ENCODE peak calls at places on chromosome 19, in seven cellular contexts. J is adrenal gland, X is brain microvascular endothelial cell, O is fibroblast of the aortic adventitia, U is colonic mucosa, S is mammary epithelial cell, E is HL-60. V is an unnamed sample.

GRCh38 chr19:32350492-32350891 is 5.1 kb downstream of the ZNF507 start:
- DNase-seq in S (no peak), E (no peak), J (no peak), X (no peak), U (no peak), O (no peak), V (no peak)

GRCh38 chr19:45136507-45137178 is 24.1 kb downstream of the NKPD1 start:
- DNase-seq in S (no peak), E (no peak), U (no peak), X (no peak), J (no peak), O (no peak), V (no peak)

GRCh38 chr19:56971230-56971629 is 130.7 kb upstream of the PEG3 start:
- DNase-seq in S (no peak), O (no peak), U (no peak), X (no peak), J (no peak), E (no peak), V (no peak)

GRCh38 chr19:58560921-58561320 is 2.5 kb upstream of the UBE2M start:
- DNase-seq in J (no peak), X (no peak), U (no peak), S (no peak), O (no peak), E (no peak), V (no peak)

GRCh38 chr19:18205180-18205915 is 1.5 kb upstream of the RAB3A start:
- DNase-seq in E (peak; percentile 45), J (peak; percentile 79), O (peak; percentile 79), S (peak; percentile 32), X (peak; percentile 77), U (peak; percentile 80), V (peak; percentile 16)

GRCh38 chr19:18428837-18429674 is 8.9 kb downstream of the ISYNA1 start:
- DNase-seq in S (no peak), X (peak; percentile 83), E (no peak), J (peak; percentile 80), U (peak; percentile 77), O (peak; percentile 63), V (peak; percentile 66)

GRCh38 chr19:6039541-6040225 is 61.7 kb upstream of the RANBP3 start:
- DNase-seq in O (no peak), S (no peak), X (no peak), J (peak; percentile 16), E (no peak), U (no peak), V (no peak)

GRCh38 chr19:43455321-43456113 is 9.9 kb downstream of the LYPD3 start:
- DNase-seq in E (no peak), S (no peak), U (no peak), J (no peak), O (no peak), X (no peak), V (no peak)

GRCh38 chr19:3304871-3305423 is 61.4 kb upstream of the NFIC start:
- DNase-seq in U (peak; percentile 83), E (peak; percentile 71), S (peak; percentile 41), O (peak; percentile 77), J (peak; percentile 83), X (peak; percentile 57), V (peak; percentile 38)

GRCh38 chr19:584240-585001 is 5.3 kb upstream of the HCN2 start:
- DNase-seq in E (peak; percentile 47), X (no peak), J (peak; percentile 81), O (peak; percentile 20), S (no peak), U (no peak), V (no peak)

GRCh38 chr19:29724102-29724641 is 9.1 kb upstream of the C19orf12 start:
- DNase-seq in X (no peak), E (peak; percentile 80), U (no peak), O (no peak), S (no peak), J (no peak), V (no peak)

GRCh38 chr19:31055454-31055853 is 293.8 kb downstream of the TSHZ3 start:
- DNase-seq in U (no peak), X (no peak), S (no peak), J (no peak), O (no peak), E (no peak), V (no peak)

GRCh38 chr19:35935911-35936737 is at the start of gene LRFN3:
- DNase-seq in E (no peak), S (peak; percentile 63), U (peak; percentile 83), J (peak; percentile 67), X (peak; percentile 46), O (peak; percentile 58), V (peak; percentile 16)

GRCh38 chr19:41886761-41887710 is 4.1 kb downstream of the ARHGEF1 start:
- DNase-seq in S (peak; percentile 81), O (no peak), J (no peak), X (no peak), U (no peak), E (no peak), V (no peak)

GRCh38 chr19:6271251-6271650 is 8.5 kb downstream of the MLLT1 start:
- DNase-seq in X (no peak), J (no peak), S (no peak), O (no peak), U (no peak), E (no peak), V (no peak)

GRCh38 chr19:18223860-18224524 is 2.2 kb downstream of the PDE4C start:
- DNase-seq in U (peak; percentile 63), S (no peak), O (no peak), J (peak; percentile 61), X (no peak), E (no peak), V (no peak)

GRCh38 chr19:19860756-19861390 is 4.8 kb upstream of the ZNF253 start:
- DNase-seq in X (no peak), S (no peak), U (no peak), O (no peak), E (no peak), J (peak; percentile 35), V (no peak)

GRCh38 chr19:16527334-16527935 is 14.8 kb downstream of the CHERP start:
- DNase-seq in U (no peak), X (no peak), J (no peak), S (peak; percentile 14), O (no peak), E (no peak), V (no peak)

GRCh38 chr19:16525751-16526481 is 16.3 kb downstream of the CHERP start:
- DNase-seq in J (no peak), S (no peak), U (no peak), E (no peak), O (no peak), X (no peak), V (no peak)

GRCh38 chr19:16530540-16531379 is 11.5 kb downstream of the CHERP start:
- DNase-seq in U (no peak), J (no peak), S (no peak), O (no peak), E (no peak), X (no peak), V (no peak)

GRCh38 chr19:16529466-16530144 is 12.6 kb downstream of the CHERP start:
- DNase-seq in X (no peak), U (no peak), E (no peak), S (no peak), J (no peak), O (no peak), V (no peak)

GRCh38 chr19:16527971-16528521 is 14.2 kb downstream of the CHERP start:
- DNase-seq in X (no peak), U (no peak), S (no peak), J (no peak), E (peak; percentile 30), O (no peak), V (no peak)
- TF ChIP-seq CTCF in X (peak; percentile 65), U (peak; percentile 15), S (peak; percentile 51), J (peak; percentile 32), E (peak; percentile 55), O (peak; percentile 32), V (peak; percentile 38)

DNA sequence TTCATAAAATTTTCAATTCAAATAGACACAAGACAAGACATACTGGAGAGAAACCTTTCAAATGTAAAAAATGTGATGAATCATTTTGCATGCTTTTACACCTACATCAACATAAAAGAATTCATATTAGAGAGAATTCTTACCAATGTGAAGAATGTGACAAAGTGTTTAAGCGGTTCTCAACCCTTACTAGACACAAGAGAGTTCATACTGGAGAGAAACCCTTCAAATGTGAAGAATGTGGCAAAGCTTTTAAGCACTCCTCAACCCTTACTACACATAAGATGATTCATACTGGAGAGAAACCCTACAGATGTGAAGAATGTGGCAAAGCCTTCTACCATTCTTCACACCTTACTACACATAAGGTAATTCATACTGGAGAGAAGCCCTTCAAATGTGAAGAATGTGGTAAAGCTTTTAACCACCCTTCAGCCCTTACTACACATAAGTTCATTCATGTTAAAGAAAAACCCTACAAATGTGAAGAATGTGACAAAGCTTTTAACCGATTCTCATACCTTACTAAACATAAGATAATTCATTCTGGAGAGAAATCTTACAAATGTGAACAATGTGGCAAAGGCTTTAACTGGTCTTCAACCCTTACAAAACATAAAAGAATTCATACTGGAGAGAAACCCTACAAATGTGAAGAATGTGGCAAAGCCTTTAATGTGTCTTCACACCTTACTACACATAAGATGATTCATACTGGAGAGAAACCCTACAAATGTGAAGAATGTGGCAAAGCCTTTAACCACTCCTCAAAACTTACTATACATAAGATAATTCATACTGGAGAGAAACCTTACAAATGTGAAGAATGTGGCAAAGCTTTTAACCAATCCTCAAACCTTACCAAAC is 24.6 kb upstream of the ZNF431 start:
- DNase-seq in U (no peak), J (no peak), S (peak; percentile 51), E (no peak), O (no peak), X (peak; percentile 27), V (no peak)
- H3K4me3 ChIP-seq in U (no peak overlapping the region), J (no peak overlapping the region), S (no peak overlapping the region), E (no peak overlapping the region), O (no peak overlapping the region), X (no peak overlapping the region), V (no peak overlapping the region)

DNA sequence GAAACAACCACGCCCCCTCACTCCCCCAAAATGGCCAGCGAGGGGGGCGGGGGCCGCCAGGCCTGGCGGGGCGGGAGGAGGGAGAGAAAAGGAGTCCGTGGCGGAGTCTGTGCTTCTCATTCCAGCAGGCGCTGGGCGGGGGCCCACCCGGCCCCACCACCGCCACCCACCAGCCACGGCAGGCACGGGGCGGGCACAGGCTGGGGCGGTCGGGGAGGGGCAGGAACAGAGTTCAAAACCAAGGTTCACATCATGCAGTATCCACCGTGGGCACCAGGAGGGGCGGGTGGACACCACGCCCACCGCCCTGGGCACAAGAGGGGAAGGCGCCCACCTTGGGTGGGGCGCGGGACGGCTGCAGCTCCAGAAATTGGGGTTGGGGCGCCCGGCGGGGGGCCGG is 12.8 kb downstream of the DPF1 start:
- DNase-seq in U (no peak), X (no peak), O (no peak), E (no peak), S (no peak), J (no peak), V (no peak)
- TF ChIP-seq CTCF in U (no peak), X (peak; percentile 14), O (peak; percentile 9), E (no peak), S (peak; percentile 3), J (no peak), V (peak; percentile 21)

DNA sequence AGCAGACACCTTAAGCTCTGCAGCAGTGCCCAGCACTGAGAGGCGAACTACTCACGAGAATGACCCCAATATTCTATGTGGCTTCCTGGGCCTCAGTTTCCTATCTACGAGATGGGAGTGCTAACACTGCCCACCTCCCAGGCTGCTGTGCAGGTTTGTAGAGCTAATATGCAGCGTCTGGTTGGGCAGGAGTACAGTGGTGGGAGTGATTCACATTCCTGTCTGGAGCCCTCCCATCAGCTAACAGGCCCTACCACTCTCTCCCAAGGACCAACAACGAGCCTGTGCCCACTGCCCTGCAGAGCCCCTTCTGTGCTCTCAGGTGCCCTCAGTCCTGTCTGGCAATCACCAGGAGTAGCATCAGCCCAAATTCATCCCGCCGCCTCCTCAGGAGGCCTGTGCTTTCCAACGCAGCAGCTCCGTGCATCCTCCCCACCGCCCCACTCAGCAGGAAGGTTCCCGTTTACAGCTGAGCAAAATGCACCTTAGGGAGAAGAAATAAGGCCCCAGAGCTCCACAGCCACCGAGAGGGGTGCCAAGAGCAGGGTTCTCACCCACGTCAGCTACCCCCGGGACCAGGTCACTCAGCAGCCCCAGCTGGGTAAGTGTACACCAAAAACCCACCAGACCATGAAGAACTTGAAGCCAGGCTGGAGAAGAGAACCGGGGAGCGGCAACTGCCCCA is 6.6 kb downstream of the AKT2 start:
- DNase-seq in X (no peak), J (no peak), U (no peak), O (no peak), S (no peak), E (no peak), V (no peak)
- H3K4me3 ChIP-seq in X (no peak overlapping the region), J (no peak overlapping the region), U (no peak overlapping the region), O (peak overlapping the region; percentile 55), S (no peak overlapping the region), E (no peak overlapping the region), V (no peak overlapping the region)